ENCODE peak calls at places on chromosome 16, in four cellular contexts. Y, L, E and A are unnamed samples.

GRCh38 chr16:9904526-9904925 is 277.7 kb downstream of the GRIN2A start:
- DNase-seq in E (no peak), Y (no peak), L (no peak), A (no peak)

GRCh38 chr16:79209308-79209707 is 391.2 kb downstream of the MAF start:
- DNase-seq in E (no peak), Y (no peak), L (no peak), A (no peak)

GRCh38 chr16:49663081-49664057 is 192.5 kb downstream of the ZNF423 start:
- DNase-seq in L (no peak), Y (peak; percentile 62), E (no peak), A (no peak)

GRCh38 chr16:56613706-56614105 is 5.3 kb downstream of the MT2A start:
- DNase-seq in L (no peak), E (no peak), Y (no peak), A (no peak)

GRCh38 chr16:84927621-84928591 is 83.4 kb downstream of the ZDHHC7 start:
- DNase-seq in L (no peak), E (no peak), Y (peak; percentile 57), A (no peak)

GRCh38 chr16:56643080-56643778 is 4.8 kb downstream of the MT1A start:
- DNase-seq in E (no peak), Y (peak; percentile 89), L (no peak), A (peak; percentile 75)

GRCh38 chr16:2267913-2268666 is at the start of gene RNPS1:
- DNase-seq in L (peak; percentile 93), E (peak; percentile 83), Y (peak; percentile 98), A (peak; percentile 98)

GRCh38 chr16:75239463-75240122 is 11.8 kb downstream of the BCAR1 start:
- DNase-seq in Y (no peak), E (no peak), L (no peak), A (no peak)

GRCh38 chr16:68275611-68276191 is 11.4 kb downstream of the SLC7A6 start:
- DNase-seq in Y (no peak), E (peak; percentile 62), L (peak; percentile 85), A (no peak)

GRCh38 chr16:58584831-58585505 is 44.7 kb downstream of the CNOT1 start:
- DNase-seq in Y (no peak), E (no peak), L (no peak), A (no peak)

GRCh38 chr16:77993111-77993571 is 29.2 kb upstream of the CLEC3A start:
- DNase-seq in E (no peak), Y (no peak), L (no peak), A (no peak)

GRCh38 chr16:12082207-12082606 is 105.7 kb downstream of the SNX29 start:
- DNase-seq in Y (peak; percentile 29), E (no peak), L (no peak), A (peak; percentile 32)

GRCh38 chr16:78684040-78684611 is 584.7 kb downstream of the WWOX start:
- DNase-seq in L (no peak), E (peak; percentile 88), Y (peak; percentile 75), A (no peak)

GRCh38 chr16:68749424-68749823 is 12.3 kb downstream of the CDH1 start:
- DNase-seq in Y (no peak), E (no peak), L (no peak), A (no peak)

GRCh38 chr16:12168054-12169018 is 191.8 kb downstream of the SNX29 start:
- DNase-seq in E (no peak), L (no peak), Y (no peak), A (no peak)

GRCh38 chr16:68417711-68418301 is 30.5 kb downstream of the SMPD3 start:
- DNase-seq in E (peak; percentile 70), Y (no peak), L (peak; percentile 92), A (no peak)

GRCh38 chr16:12228607-12229499 is 252.3 kb downstream of the SNX29 start:
- DNase-seq in Y (peak; percentile 51), L (no peak), E (no peak), A (peak; percentile 68)

GRCh38 chr16:81485824-81486554 is 41.4 kb downstream of the CMIP start:
- DNase-seq in L (no peak), E (no peak), Y (no peak), A (no peak)

GRCh38 chr16:14399397-14400284 is 230.4 kb downstream of the PARN start:
- DNase-seq in E (no peak), L (no peak), Y (peak; percentile 84), A (peak; percentile 71)

GRCh38 chr16:81567987-81568748 is 123.6 kb downstream of the CMIP start:
- DNase-seq in L (no peak), E (no peak), Y (peak; percentile 73), A (no peak)

GRCh38 chr16:4393243-4393606 is 21.6 kb downstream of the VASN start:
- DNase-seq in L (no peak), E (peak; percentile 36), Y (peak; percentile 62), A (no peak)

GRCh38 chr16:74455619-74456289 is 34.5 kb upstream of the CLEC18B start:
- DNase-seq in E (peak; percentile 12), Y (no peak), L (no peak), A (no peak)

GRCh38 chr16:63617047-63617989 is 1504.5 kb downstream of the CDH11 start:
- DNase-seq in L (no peak), E (no peak), Y (no peak), A (no peak)

GRCh38 chr16:59593256-59593655 is 859.1 kb upstream of the GOT2 start:
- DNase-seq in E (peak; percentile 8), Y (no peak), L (no peak), A (no peak)

GRCh38 chr16:79298476-79299153 is 301.9 kb downstream of the MAF start:
- DNase-seq in L (no peak), Y (no peak), E (no peak), A (no peak)

GRCh38 chr16:87196229-87196628 is 121.0 kb downstream of the C16orf95 start:
- DNase-seq in E (no peak), L (no peak), Y (no peak), A (no peak)